ENCODE peak calls at places on chromosome 20, in eight cellular contexts. X, R, V, L, O, K, M and Z are unnamed samples.

GRCh38 chr20:60650087-60650486 is 602.0 kb upstream of the CDH4 start:
- DNase-seq in M (no peak), V (no peak), O (no peak), L (no peak), K (no peak), R (no peak), X (no peak), Z (no peak)

GRCh38 chr20:19932170-19932667 is 84.9 kb upstream of the NAA20 start:
- DNase-seq in X (peak; percentile 96), R (no peak), K (peak; percentile 97), M (no peak), V (no peak), L (no peak), O (no peak), Z (no peak)

GRCh38 chr20:44026932-44027685 is 112.5 kb downstream of the TOX2 start:
- DNase-seq in X (peak; percentile 74), M (no peak), O (no peak), K (no peak), V (peak; percentile 17), L (no peak), R (no peak), Z (no peak)

GRCh38 chr20:31446084-31446819 is 5.8 kb downstream of the DEFB123 start:
- DNase-seq in O (no peak), R (no peak), K (no peak), X (no peak), L (no peak), V (no peak), M (no peak), Z (no peak)

GRCh38 chr20:19673575-19673974 is 84.5 kb upstream of the RIN2 start:
- DNase-seq in L (no peak), V (no peak), R (no peak), X (no peak), O (no peak), K (no peak), M (no peak), Z (no peak)

GRCh38 chr20:64164123-64164836 is at the start of gene MYT1:
- DNase-seq in K (no peak), R (no peak), M (no peak), O (no peak), X (no peak), V (no peak), L (no peak), Z (no peak)

GRCh38 chr20:23155141-23155590 is 69.0 kb upstream of the CD93 start:
- DNase-seq in K (no peak), R (no peak), M (no peak), X (no peak), O (peak; percentile 40), L (no peak), V (no peak), Z (peak; percentile 38)

GRCh38 chr20:46355778-46356177 is 47.5 kb upstream of the CDH22 start:
- DNase-seq in L (no peak), V (no peak), X (no peak), O (no peak), R (no peak), K (no peak), M (no peak), Z (no peak)

DNA sequence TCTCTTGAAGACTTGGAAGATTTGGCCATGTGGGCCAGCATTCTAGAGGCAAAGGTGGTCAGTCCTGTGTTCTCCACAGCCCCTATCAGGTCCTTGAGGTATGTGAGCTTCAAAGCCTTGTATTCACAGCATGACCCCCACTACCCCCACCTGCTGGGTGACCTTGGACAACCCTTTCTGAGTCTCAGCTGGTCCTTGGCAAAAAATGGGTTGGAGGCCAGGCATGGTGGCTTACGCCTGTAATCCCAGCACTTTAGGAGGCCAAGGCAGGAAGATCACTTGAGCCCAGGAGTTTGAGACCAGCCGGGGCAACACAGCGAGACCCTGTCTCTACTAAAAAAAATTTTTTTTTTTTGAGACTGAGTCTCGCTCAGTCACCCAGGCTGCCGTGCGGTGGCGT is 42.6 kb downstream of the UBE2V1 start:
- DNase-seq in O (peak; percentile 18), M (no peak), X (no peak), L (no peak), V (no peak), R (no peak), K (no peak), Z (no peak)
- TF ChIP-seq CTCF in O (no peak), M (no peak), X (no peak), L (no peak), V (no peak), R (no peak), K (no peak), Z (no peak)

DNA sequence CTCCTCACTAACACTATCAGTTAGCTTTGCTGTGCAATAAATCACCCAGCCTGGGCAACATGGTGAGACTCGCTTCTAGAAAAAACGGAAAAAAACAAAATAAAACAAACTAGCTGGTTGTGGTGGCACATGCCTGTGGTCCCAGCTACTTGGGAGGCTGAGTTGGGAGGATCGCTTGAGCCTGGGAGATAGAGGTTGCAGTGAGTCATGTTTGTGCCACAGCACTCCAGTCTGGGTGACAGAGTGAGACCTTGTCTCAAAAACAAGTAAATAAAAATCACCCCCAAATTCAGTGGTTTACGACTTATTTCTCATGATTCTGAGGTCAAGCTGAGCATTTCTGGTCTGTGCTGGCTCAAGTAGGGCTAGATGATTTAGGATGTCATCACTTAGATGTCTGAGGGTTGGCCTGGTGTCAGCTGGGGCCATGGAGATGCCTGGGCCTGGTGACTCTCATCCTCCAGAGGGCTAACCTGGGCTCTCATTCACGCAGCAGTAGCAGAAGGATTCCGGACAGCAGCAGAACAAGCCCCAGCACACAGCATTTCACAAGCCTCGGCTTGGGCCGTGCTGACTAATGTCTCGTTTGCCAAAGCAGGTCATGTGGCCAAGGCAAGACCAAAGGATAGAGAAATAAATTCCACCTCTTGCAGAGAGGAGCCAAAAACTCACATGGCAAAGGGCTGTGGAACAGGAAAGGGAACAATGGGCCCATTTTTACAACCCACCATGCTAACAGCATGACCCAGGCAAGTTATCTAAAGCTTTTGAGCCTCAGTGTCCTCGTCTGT is 32.5 kb downstream of the MGME1 start:
- DNase-seq in L (peak; percentile 28), O (peak; percentile 88), M (no peak), X (peak; percentile 90), V (peak; percentile 75), K (peak; percentile 93), R (no peak), Z (no peak)
- TF ChIP-seq CTCF in L (no peak), O (no peak), M (no peak), X (no peak), V (no peak), K (no peak), R (no peak), Z (no peak)

GRCh38 chr20:48905322-48905647 is 16.2 kb upstream of the ARFGEF2 start:
- DNase-seq in V (no peak), R (no peak), L (no peak), X (no peak), O (no peak), K (no peak), M (no peak), Z (no peak)
- TF ChIP-seq CTCF in V (peak; percentile 8), R (no peak), L (no peak), X (no peak), O (no peak), K (no peak), M (no peak), Z (no peak)

GRCh38 chr20:49276895-49277785 is 717 bp downstream of the ZNFX1 start:
- DNase-seq in X (no peak), M (peak; percentile 37), R (peak; percentile 15), K (no peak), L (peak; percentile 49), O (peak; percentile 68), V (no peak), Z (no peak)

GRCh38 chr20:49279677-49280462 is 2.0 kb upstream of the ZNFX1 start:
- DNase-seq in O (no peak), M (no peak), X (no peak), K (no peak), R (no peak), L (no peak), V (no peak), Z (no peak)

GRCh38 chr20:49277786-49278035 is 146 bp downstream of the ZNFX1 start:
- DNase-seq in R (no peak), O (no peak), M (no peak), X (no peak), K (no peak), L (no peak), V (no peak), Z (no peak)

GRCh38 chr20:49278817-49279676 is 1.2 kb upstream of the ZNFX1 start:
- DNase-seq in O (no peak), X (peak; percentile 36), R (no peak), V (no peak), M (peak; percentile 34), K (peak; percentile 39), L (peak; percentile 8), Z (no peak)

DNA sequence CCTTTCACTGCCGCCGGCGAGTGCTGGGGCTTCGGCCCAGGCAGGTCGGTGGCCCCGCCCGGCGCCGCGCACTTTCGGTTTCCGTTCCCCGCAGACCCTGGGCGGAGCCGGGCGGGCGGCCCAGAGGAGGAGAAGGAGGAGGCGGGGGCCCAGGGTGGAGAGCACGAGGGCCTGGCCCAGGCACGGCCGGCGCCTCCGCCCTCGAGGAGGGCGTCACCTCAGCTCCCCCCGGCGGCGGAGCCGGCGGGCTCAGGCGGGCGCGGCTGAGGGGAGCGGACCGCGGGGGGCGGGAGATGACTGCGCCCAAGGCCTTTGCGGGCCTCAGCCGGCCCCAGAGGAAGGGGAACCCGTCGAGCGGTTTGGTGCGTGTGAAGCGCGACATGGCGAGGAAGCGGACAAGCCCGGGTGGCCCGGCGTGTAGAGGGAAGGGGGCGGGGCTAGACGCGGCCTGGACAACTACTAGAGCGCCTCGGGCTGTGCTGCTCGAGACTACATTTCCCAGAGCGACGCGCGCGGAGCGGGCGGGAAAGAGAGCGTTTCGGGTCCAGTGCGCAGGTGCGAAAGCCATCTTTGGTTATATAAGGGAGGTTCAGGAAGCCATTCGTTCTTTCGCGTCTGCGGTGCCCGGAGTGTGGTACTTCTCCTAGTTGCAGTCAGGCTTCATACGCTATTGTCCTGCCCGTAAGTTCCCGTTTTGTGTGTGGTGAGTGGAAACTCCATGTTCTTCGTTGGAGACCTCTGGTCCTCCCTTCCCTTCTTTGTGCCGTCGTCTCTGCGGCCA is at the start of gene ZNFX1:
- DNase-seq in X (peak; percentile 97), O (peak; percentile 100), M (peak; percentile 99), L (peak; percentile 99), R (peak; percentile 92), K (peak; percentile 98), V (peak; percentile 99), Z (peak; percentile 99)
- TF ChIP-seq CTCF in X (no peak), O (no peak), M (no peak), L (peak; percentile 27), R (no peak), K (no peak), V (peak; percentile 10), Z (no peak)

GRCh38 chr20:37757550-37757949 is 63.7 kb downstream of the CTNNBL1 start:
- DNase-seq in K (no peak), V (no peak), R (no peak), M (no peak), X (no peak), O (no peak), L (peak; percentile 25), Z (no peak)
- TF ChIP-seq CTCF in K (no peak), V (no peak), R (no peak), M (no peak), X (no peak), O (peak; percentile 41), L (peak; percentile 25), Z (no peak)

GRCh38 chr20:37090357-37090871 is 5.4 kb downstream of the RBL1 start:
- DNase-seq in K (no peak), L (no peak), R (no peak), X (no peak), V (no peak), M (no peak), O (no peak), Z (no peak)
- TF ChIP-seq CTCF in K (no peak), L (no peak), R (no peak), X (no peak), V (no peak), M (no peak), O (no peak), Z (no peak)